ENCODE peak calls at places on chromosomes 2 and 18, in five cellular contexts. D is M059J; O is activated naive CD4-positive, alpha-beta T cell; N is stimulated activated effector memory CD8-positive, alpha-beta T cell treated with anti-CD3 and anti-CD28 coated beads, Interleukin-12 subunit alpha, Interleukin-12 subunit beta, amount 100 ng/mL, for 72 hours; J is fibroblast of villous mesenchyme. M is an unnamed sample.
A peak's percentile ranks its signal among the peaks of the same experiment; 100 is the strongest.

GRCh38 chr18:36950282-36950681 is 121.4 kb downstream of the KIAA1328 start:
- DNase-seq in D (no peak), O (no peak), N (no peak), J (no peak), M (no peak)

GRCh38 chr18:11981633-11982366 is 493 bp downstream of the IMPA2 start:
- DNase-seq in D (peak; percentile 39), O (no peak), N (peak; percentile 69), J (peak; percentile 37), M (no peak)

GRCh38 chr2:113981404-113982134 is 91.7 kb downstream of the ACTR3 start:
- DNase-seq in D (no peak), O (no peak), N (no peak), J (no peak), M (no peak)

GRCh38 chr2:31379747-31380146 is 34.8 kb downstream of the XDH start:
- DNase-seq in D (no peak), O (no peak), N (peak; percentile 37), J (no peak), M (no peak)

GRCh38 chr18:43571078-43571689 is 293.9 kb upstream of the SYT4 start:
- DNase-seq in D (peak; percentile 59), O (no peak), N (no peak), J (peak; percentile 54), M (peak; percentile 4)

GRCh38 chr2:9108210-9108967 is 98.2 kb upstream of the ASAP2 start:
- DNase-seq in D (peak; percentile 76), O (no peak), N (no peak), J (no peak), M (no peak)

GRCh38 chr2:200454839-200455801 is 54.7 kb downstream of the KCTD18 start:
- DNase-seq in D (peak; percentile 88), O (no peak), N (peak; percentile 66), J (peak; percentile 28), M (no peak)

GRCh38 chr18:68992719-68993482 is 195.0 kb downstream of the CCDC102B start:
- DNase-seq in D (no peak), O (no peak), N (no peak), J (no peak), M (no peak)

GRCh38 chr18:22667158-22667557 is 249.4 kb upstream of the CTAGE1 start:
- DNase-seq in D (no peak), O (no peak), N (no peak), J (peak; percentile 45), M (no peak)

GRCh38 chr18:48318481-48318880 is 90.7 kb downstream of the ZBTB7C start:
- DNase-seq in D (no peak), O (no peak), N (no peak), J (no peak), M (no peak)

GRCh38 chr2:164386226-164386625 is 235.1 kb downstream of the GRB14 start:
- DNase-seq in D (no peak), O (no peak), N (no peak), J (no peak), M (no peak)

M was measured in NCI-H1048.